ENCODE peak calls at places on chromosomes 3 and 15, in eight cellular contexts. Y is thoracic aorta, D is epithelial cell of proximal tubule, U is heart right ventricle, T is right lobe of liver, P is lung, H is Calu3, Q is transverse colon. X is an unnamed sample.

GRCh38 chr3:132972333-132972732 is 65.9 kb upstream of the TMEM108 start:
- DNase-seq in Q (no peak), Y (no peak), H (no peak), U (no peak), T (no peak), D (no peak), P (no peak), X (no peak)

GRCh38 chr3:124492824-124493223 is 237.4 kb upstream of the UMPS start:
- DNase-seq in D (no peak), Q (peak; percentile 69), Y (no peak), U (peak; percentile 23), H (peak; percentile 84), T (peak; percentile 78), P (peak; percentile 54), X (peak; percentile 77)

GRCh38 chr3:139830817-139831216 is 104.2 kb upstream of the CLSTN2 start:
- DNase-seq in Q (no peak), H (no peak), D (no peak), P (peak; percentile 39), Y (no peak), T (no peak), U (peak; percentile 52), X (no peak)

GRCh38 chr15:66288796-66289195 is 4.6 kb upstream of the DIS3L start:
- DNase-seq in Y (no peak), P (no peak), Q (no peak), D (no peak), U (no peak), H (no peak), T (no peak), X (no peak)

GRCh38 chr3:196754215-196754937 is 14.7 kb downstream of the PAK2 start:
- DNase-seq in Q (peak; percentile 45), D (no peak), P (no peak), U (no peak), Y (no peak), T (no peak), H (peak; percentile 43), X (no peak)

GRCh38 chr3:27311400-27311799 is 57.8 kb downstream of the NEK10 start:
- DNase-seq in P (no peak), D (peak; percentile 36), H (no peak), T (no peak), U (no peak), Y (no peak), Q (no peak), X (no peak)

GRCh38 chr15:83436513-83437158 is 10.5 kb upstream of the SH3GL3 start:
- DNase-seq in Y (no peak), H (peak; percentile 25), U (no peak), D (no peak), Q (no peak), P (no peak), T (no peak), X (no peak)

GRCh38 chr3:23740517-23741402 is 65.0 kb upstream of the UBE2E1 start:
- DNase-seq in D (no peak), H (peak; percentile 78), Q (peak; percentile 68), T (no peak), U (no peak), Y (no peak), P (peak; percentile 64), X (peak; percentile 69)

GRCh38 chr3:150216041-150216811 is 191.9 kb upstream of the TSC22D2 start:
- DNase-seq in H (no peak), Y (peak; percentile 35), Q (no peak), U (peak; percentile 41), P (no peak), T (no peak), D (no peak), X (peak; percentile 83)

GRCh38 chr3:142450881-142451280 is 3.0 kb upstream of the XRN1 start:
- DNase-seq in Y (no peak), D (no peak), P (no peak), H (no peak), T (no peak), U (no peak), Q (no peak), X (no peak)

GRCh38 chr3:123627673-123628670 is 43.1 kb upstream of the HACD2 start:
- DNase-seq in T (no peak), H (no peak), U (peak; percentile 35), Q (peak; percentile 47), P (no peak), D (no peak), Y (no peak), X (no peak)

GRCh38 chr3:196235452-196236122 is 19.3 kb downstream of the SLC51A start:
- DNase-seq in Q (no peak), D (no peak), P (no peak), U (no peak), Y (no peak), T (no peak), H (no peak), X (no peak)

DNA sequence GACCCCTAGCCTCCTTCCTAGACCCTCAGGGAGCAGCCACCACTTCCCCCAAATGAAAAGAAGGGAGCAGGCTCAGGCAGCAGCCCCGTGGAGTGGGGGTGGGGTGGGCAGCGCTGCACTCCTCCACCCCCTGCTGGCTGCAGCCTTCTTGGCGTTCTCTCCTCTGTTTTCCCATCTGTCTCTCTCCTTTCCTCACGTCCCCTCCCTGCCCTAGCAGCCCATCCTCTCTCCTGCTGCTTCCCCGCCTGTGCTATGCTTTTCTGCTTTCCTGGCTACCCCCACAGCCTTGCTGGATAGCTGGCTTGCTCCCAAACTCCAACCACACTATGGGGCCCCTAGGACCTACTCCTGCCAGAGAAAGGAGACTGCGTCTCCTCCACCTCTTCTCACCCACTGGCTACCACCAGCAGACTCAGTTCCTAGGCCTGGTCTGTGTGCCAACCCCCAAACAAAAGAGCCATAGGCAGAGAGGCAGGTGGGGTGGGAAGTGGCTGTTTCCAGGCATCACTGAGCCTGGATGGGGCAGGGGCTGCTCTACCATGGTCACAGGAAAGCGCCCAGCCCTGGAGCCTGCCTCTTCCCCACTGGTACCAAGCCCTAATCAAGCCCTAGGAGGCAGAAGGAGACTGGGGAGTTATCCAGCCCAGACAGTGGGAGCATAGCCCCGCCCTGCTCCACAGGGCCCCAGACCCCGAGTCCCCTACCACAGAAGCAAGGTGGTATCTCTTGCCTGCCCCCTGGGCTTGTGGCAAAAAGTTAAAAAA is 3.4 kb upstream of the DISP2 start:
- DNase-seq in Y (no peak), Q (peak; percentile 11), P (no peak), D (no peak), T (no peak), U (no peak), H (peak; percentile 44), X (peak; percentile 62)
- TF ChIP-seq CTCF in Y (peak; percentile 36), Q (no peak), P (no peak), D (peak; percentile 67), T (no peak), U (peak; percentile 44), H (no peak), X (no peak)

GRCh38 chr15:73564255-73564654 is 68.9 kb downstream of the NPTN start:
- DNase-seq in P (no peak), U (no peak), T (no peak), Q (no peak), Y (no peak), D (peak; percentile 31), H (peak; percentile 6), X (peak; percentile 18)
- TF ChIP-seq CTCF in P (no peak), U (no peak), T (no peak), Q (no peak), Y (no peak), D (peak; percentile 37), H (no peak), X (no peak)

DNA sequence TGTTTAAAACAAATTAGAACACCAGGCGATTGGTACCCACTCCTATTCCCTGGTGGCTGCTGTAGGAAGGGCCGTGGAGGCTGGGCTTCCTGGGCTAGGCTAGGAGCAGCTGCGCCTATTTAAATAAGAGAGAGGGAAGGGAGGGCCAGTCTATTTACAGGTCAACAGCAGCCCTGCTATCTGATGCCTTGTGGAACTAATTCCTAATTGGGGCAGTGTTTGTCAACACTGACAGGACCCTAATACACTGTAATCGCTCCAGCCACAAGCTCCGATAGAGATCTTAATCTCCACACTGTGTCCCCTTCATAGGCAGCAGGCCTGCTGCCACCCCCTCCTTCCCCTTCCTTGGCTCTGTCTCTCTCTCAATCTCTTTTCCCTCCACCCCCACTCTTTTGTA is 116.9 kb upstream of the SOX14 start:
- DNase-seq in H (no peak), U (no peak), Q (no peak), D (no peak), Y (no peak), P (no peak), T (no peak), X (no peak)
- TF ChIP-seq CTCF in H (no peak), U (no peak), Q (no peak), D (no peak), Y (no peak), P (no peak), T (no peak), X (no peak)

GRCh38 chr3:171867976-171868375 is 24.8 kb downstream of the TMEM212 start:
- DNase-seq in Y (no peak), Q (no peak), H (no peak), U (no peak), T (no peak), D (no peak), P (no peak), X (no peak)
- TF ChIP-seq CTCF in Y (peak; percentile 15), Q (peak; percentile 15), H (peak; percentile 68), U (peak; percentile 24), T (no peak), D (peak; percentile 61), P (no peak), X (peak; percentile 5)

DNA sequence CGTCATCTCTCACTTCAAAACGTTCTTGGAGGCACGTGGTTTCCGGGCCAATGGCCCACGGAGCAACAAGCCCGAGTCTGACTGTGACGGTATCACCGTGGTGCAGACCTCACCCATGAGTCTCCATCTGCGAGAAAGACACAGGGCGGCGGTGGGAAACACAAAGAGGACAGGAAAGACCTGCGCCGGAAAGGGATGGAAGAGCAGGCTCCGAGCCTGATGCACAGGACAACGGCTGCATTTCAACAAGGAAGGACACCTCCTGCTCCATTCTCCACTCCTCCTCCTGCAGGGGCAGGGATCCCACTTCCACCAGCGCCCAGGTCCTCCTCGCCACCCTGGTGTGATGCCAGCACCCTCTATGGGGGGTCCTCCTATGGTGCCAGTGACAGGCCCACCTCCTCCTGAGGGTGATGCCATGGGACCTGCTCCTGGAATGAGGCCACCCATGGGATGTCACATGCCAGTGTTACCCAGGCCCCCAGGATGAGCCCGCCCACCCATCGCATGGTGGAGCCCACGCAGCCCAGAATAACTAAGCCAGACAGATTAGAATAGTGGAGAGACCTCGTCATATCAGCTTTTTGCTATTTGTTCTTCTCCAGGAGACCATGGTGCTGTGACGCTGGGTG is 73.0 kb upstream of the PCSK6 start:
- DNase-seq in H (no peak), Q (no peak), Y (no peak), U (no peak), D (no peak), T (no peak), P (no peak), X (no peak)
- TF ChIP-seq CTCF in H (no peak), Q (no peak), Y (no peak), U (no peak), D (no peak), T (no peak), P (no peak), X (no peak)

GRCh38 chr3:38247366-38248035 is 18.1 kb upstream of the SLC22A13 start:
- DNase-seq in Q (no peak), P (no peak), U (no peak), D (peak; percentile 79), T (no peak), H (peak; percentile 15), Y (no peak), X (no peak)
- TF ChIP-seq CTCF in Q (no peak), P (no peak), U (peak; percentile 23), D (peak; percentile 41), T (no peak), H (no peak), Y (peak; percentile 13), X (no peak)

GRCh38 chr15:80996247-80996646 is 4.5 kb upstream of the TLNRD1 start:
- DNase-seq in U (no peak), P (no peak), D (no peak), Y (no peak), Q (no peak), T (no peak), H (no peak), X (no peak)
- TF ChIP-seq CTCF in U (peak; percentile 36), P (no peak), D (peak; percentile 62), Y (peak; percentile 17), Q (peak; percentile 36), T (peak; percentile 67), H (peak; percentile 46), X (no peak)

X was measured in thyroid gland.